ENCODE peak calls at places on chromosomes 7 and 10, in eight cellular contexts. S, F, O, R, B, Y, M and I are unnamed samples. For H3K4me1 and H3K36me3, the result is how much of the 10 kb centered on the place peaks cover.

GRCh38 chr10:22252286-22252800 is 34.5 kb upstream of the EBLN1 start:
- DNase-seq in O (peak), F (peak), Y (peak), S (peak), R (no peak), M (no peak), B (peak), I (peak)

GRCh38 chr7:80288175-80289122 is 153.8 kb downstream of the GNAI1 start:
- DNase-seq in S (no peak), F (peak), R (no peak), O (no peak), B (no peak), M (peak), Y (no peak), I (no peak)

GRCh38 chr10:27383595-27384542 is 120.2 kb upstream of the RAB18 start:
- DNase-seq in S (no peak), O (no peak), M (peak), R (no peak), B (no peak), F (no peak), Y (no peak), I (no peak)

GRCh38 chr10:69056129-69056528 is 31.8 kb upstream of the SRGN start:
- DNase-seq in B (peak), R (no peak), F (no peak), M (no peak), S (no peak), Y (no peak), O (no peak), I (no peak)

GRCh38 chr7:33418251-33418701 is 288.9 kb downstream of the BBS9 start:
- DNase-seq in O (no peak), S (no peak), Y (no peak), M (no peak), B (no peak), R (no peak), F (peak), I (no peak)

GRCh38 chr10:36096571-36096970 is 454.5 kb upstream of the FZD8 start:
- DNase-seq in R (no peak), O (no peak), S (no peak), Y (no peak), M (no peak), F (no peak), B (no peak), I (no peak)

GRCh38 chr10:17507538-17507937 is 53.1 kb upstream of the ST8SIA6 start:
- DNase-seq in F (no peak), B (no peak), S (no peak), Y (no peak), R (no peak), M (no peak), O (no peak), I (no peak)

GRCh38 chr10:71767420-71768035 is 5.8 kb downstream of the VSIR start:
- DNase-seq in B (peak), O (peak), F (no peak), R (no peak), M (peak), S (no peak), Y (peak), I (peak)

GRCh38 chr10:58302259-58302658 is 32.5 kb upstream of the UBE2D1 start:
- DNase-seq in M (no peak), Y (no peak), B (no peak), O (peak), F (no peak), S (no peak), R (no peak), I (no peak)

GRCh38 chr10:34046651-34047050 is 712.2 kb upstream of the NRP1 start:
- DNase-seq in B (no peak), M (no peak), R (no peak), S (no peak), Y (no peak), O (no peak), F (no peak), I (no peak)

GRCh38 chr7:140605337-140605736 is 35.3 kb downstream of the DENND2A start:
- DNase-seq in R (no peak), S (no peak), F (peak), Y (no peak), M (no peak), O (no peak), B (no peak), I (no peak)

DNA sequence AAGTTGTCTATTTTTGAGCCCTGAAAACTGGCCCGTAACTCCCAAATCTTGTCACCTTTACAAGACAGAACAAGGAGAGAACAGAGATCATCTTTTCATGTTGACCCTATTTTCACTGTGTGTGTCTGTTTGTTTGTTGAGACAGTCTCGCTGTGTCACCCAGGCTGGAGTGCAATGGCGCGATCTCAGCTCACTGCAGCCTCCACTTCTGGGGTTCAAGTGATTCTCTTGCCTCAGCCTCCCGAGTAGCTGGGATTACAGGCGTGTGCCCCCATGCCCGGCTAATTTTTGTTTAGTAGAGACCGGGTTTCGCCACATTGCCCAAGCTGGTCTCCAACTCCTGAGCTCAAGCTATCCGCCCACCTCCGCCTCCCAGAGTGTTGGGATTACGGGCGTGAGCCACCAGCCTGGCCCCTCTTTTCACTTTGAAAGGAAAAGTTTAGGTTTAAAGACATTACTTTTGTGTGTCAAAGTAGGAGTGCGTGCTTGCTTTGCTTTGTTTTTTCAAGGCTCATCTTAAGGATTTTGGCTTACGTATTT is 32.1 kb downstream of the FOXK1 start:
- DNase-seq in Y (no peak), B (no peak), S (no peak), F (no peak), M (no peak), R (no peak), O (no peak), I (no peak)
- H3K4me3 ChIP-seq in Y (no peak), B (no peak), S (no peak), F (no peak), M (no peak), R (no peak), O (no peak), I (no peak)

GRCh38 chr7:131095346-131095745 is 232.3 kb upstream of the MKLN1 start:
- DNase-seq in O (no peak), S (no peak), B (no peak), F (no peak), Y (no peak), R (no peak), M (no peak), I (no peak)
- H3K4me1 ChIP-seq in O (under half), S (half or more), B (half or more), F (under half), Y (half or more), R (half or more), M (half or more), I (under half)

DNA sequence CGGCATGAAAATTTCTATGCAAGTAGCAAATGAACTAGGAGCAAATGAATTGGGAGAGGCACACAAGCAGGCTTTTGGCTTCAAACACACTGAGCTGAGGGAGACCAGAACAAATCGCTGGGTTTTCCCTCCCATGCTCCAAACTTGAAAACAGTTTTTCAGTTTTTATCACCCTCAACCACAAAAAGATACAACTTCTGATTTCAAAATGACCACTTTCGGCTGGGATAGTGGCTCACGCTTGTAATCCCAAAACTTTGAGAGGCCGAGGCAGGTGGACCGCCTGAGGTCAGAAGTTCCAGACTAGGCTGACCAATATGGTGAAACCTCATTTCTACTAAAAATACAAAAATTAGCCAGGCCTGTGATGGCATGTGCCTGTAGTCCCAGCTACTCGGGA is 9.0 kb upstream of the CHUK start:
- DNase-seq in R (no peak), F (no peak), S (no peak), Y (no peak), M (no peak), O (no peak), B (no peak), I (no peak)
- H3K36me3 ChIP-seq in R (half or more), F (half or more), S (half or more), Y (under half), M (under half), O (under half), B (half or more), I (under half)

DNA sequence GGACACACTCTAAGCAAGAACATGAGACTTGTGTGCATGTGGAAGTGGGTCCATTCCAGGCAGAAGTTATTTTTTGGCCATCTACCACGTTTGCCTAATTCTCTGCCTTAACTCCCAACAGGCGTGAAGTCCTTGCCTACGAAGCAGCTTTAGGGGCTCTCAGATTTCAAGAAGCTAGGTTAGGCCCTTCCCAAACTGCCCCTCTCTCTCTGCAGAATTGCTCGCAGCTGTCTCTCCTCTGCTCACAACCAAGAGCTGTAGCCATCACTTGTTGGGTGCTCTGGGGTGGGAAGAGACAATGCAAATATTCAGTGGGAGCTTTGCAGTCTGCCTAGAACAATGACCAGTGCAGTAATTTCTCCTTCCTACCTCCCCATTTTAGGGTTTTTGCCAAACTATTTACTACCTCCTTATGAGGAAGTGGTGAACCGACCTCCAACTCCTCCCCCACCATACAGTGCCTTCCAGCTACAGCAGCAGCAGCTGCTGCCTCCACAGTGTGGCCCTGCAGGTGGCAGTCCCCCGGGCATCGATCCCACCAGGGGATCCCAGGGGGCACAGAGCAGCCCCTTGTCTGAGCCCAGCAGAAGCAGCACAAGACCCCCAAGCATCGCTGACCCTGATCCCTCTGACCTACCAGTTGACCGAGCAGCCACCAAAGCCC is 24.9 kb downstream of the CYP17A1 start:
- DNase-seq in Y (no peak), M (no peak), F (no peak), O (no peak), R (no peak), S (no peak), B (peak), I (no peak)
- H3K4me3 ChIP-seq in Y (no peak), M (no peak), F (no peak), O (no peak), R (no peak), S (no peak), B (peak), I (no peak)

GRCh38 chr10:103954543-103954942 is 12.4 kb upstream of the SLK start:
- DNase-seq in M (no peak), Y (no peak), F (no peak), B (no peak), S (no peak), O (no peak), R (no peak), I (no peak)

GRCh38 chr10:103958996-103959395 is 7.9 kb upstream of the SLK start:
- DNase-seq in R (no peak), B (no peak), Y (no peak), O (no peak), S (no peak), M (no peak), F (no peak), I (no peak)

GRCh38 chr10:103960103-103960502 is 6.8 kb upstream of the SLK start:
- DNase-seq in Y (no peak), O (no peak), F (no peak), S (no peak), B (no peak), M (no peak), R (no peak), I (no peak)
- H3K4me1 ChIP-seq in Y (under half), O (under half), F (under half), S (under half), B (under half), M (under half), R (under half), I (under half)

DNA sequence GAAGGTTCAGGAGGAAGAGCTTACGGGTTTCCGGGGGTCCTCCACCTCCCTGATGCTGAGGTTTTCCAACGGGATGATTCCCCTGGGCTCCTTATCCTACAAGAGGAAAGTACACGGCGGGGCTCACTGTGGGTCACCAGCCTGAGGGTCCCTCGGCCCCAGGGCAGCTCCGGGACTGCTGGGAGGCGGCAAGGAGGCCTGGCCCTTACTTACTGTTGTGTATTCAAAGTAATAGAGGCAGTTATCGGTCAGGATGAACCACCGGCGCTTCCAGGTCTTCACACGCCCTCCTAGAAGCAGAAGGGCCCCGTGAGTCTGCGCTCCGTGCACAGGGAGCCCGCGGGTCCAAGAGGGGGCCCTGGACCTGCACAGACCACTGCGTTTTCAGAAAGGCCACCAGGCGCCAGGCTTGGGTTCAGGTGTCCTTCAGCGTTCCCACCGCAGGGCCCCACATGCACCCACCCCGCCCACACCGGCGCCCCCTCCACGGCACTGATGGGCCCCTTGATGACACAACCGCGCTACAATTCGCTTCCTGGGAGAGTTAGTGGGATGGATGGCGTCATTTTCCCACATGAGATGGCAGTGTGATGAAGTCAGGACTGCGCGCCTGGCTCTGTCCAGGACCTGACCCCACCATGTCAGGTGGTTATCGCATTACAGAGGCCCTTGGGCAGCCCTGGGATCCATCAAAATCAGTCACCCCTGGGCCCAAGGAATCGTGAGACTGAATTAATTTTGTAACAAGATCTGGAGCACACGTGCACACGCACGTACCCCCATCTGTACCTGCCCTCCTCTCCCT is 106.7 kb downstream of the CYTH3 start:
- DNase-seq in S (no peak), F (no peak), B (no peak), R (no peak), M (no peak), O (no peak), Y (no peak), I (no peak)
- H3K36me3 ChIP-seq in S (half or more), F (under half), B (half or more), R (half or more), M (under half), O (under half), Y (under half), I (under half)